ENCODE peak calls at places on chromosomes 1 and 21, in nine cellular contexts. W, I, F, L, C, U, D, E and Q are unnamed samples.

GRCh38 chr1:227370463-227371254 is 52.4 kb upstream of the CDC42BPA start:
- DNase-seq in D (peak), C (no peak), E (no peak), L (no peak), I (peak), U (no peak), W (no peak), F (peak), Q (no peak)

GRCh38 chr1:110310300-110310699 is 28.9 kb upstream of the RBM15 start:
- DNase-seq in U (no peak), I (no peak), F (no peak), W (peak), E (no peak), C (no peak), D (no peak), L (no peak), Q (no peak)

GRCh38 chr21:35775778-35776515 is 284.4 kb downstream of the SETD4 start:
- DNase-seq in D (no peak), C (no peak), F (peak), U (no peak), I (no peak), W (no peak), E (peak), L (no peak), Q (no peak)

GRCh38 chr1:18328803-18329202 is 151.9 kb upstream of the KLHDC7A start:
- DNase-seq in E (no peak), U (no peak), F (no peak), L (no peak), D (no peak), I (no peak), C (no peak), W (no peak), Q (no peak)

GRCh38 chr1:84370831-84371394 is 27.4 kb upstream of the DNASE2B start:
- DNase-seq in C (no peak), U (no peak), F (peak), D (peak), W (no peak), L (no peak), E (no peak), I (peak), Q (no peak)

GRCh38 chr1:214537872-214538473 is 13.4 kb downstream of the PTPN14 start:
- DNase-seq in W (no peak), U (no peak), F (no peak), L (no peak), E (no peak), C (no peak), D (no peak), I (no peak), Q (no peak)

GRCh38 chr1:193348126-193349045 is 162.0 kb upstream of the B3GALT2 start:
- DNase-seq in L (no peak), W (no peak), C (no peak), U (no peak), E (no peak), I (peak), F (no peak), D (peak), Q (no peak)

GRCh38 chr21:44531606-44532128 is 8.3 kb downstream of the KRTAP10-1 start:
- DNase-seq in L (no peak), W (no peak), I (no peak), F (no peak), C (peak), D (no peak), E (no peak), U (no peak), Q (no peak)

GRCh38 chr1:114152211-114153050 is 1.2 kb downstream of the SYT6 start:
- DNase-seq in W (peak), E (peak), C (peak), D (peak), L (no peak), I (peak), F (peak), U (no peak), Q (no peak)

GRCh38 chr1:156714830-156715229 is 9.4 kb upstream of the CRABP2 start:
- DNase-seq in C (no peak), U (no peak), E (no peak), F (no peak), L (no peak), I (no peak), D (no peak), W (no peak), Q (no peak)

GRCh38 chr1:88998716-88999115 is 6.3 kb upstream of the KYAT3 start:
- DNase-seq in D (peak), U (no peak), L (no peak), W (peak), I (peak), F (peak), C (no peak), E (no peak), Q (no peak)

GRCh38 chr21:29365636-29366305 is 67.0 kb downstream of the BACH1 start:
- DNase-seq in L (no peak), U (no peak), D (no peak), F (no peak), E (no peak), W (no peak), C (no peak), I (no peak), Q (no peak)

GRCh38 chr1:18414321-18414720 is 66.4 kb upstream of the KLHDC7A start:
- DNase-seq in F (no peak), L (no peak), W (no peak), E (no peak), D (no peak), U (no peak), I (no peak), C (peak), Q (no peak)

GRCh38 chr1:168252204-168252733 is 26.5 kb downstream of the SFT2D2 start:
- DNase-seq in D (no peak), I (no peak), L (no peak), C (no peak), E (no peak), W (no peak), F (no peak), U (no peak), Q (no peak)

GRCh38 chr21:42393443-42393950 is 2.4 kb downstream of the TMPRSS3 start:
- DNase-seq in W (no peak), L (no peak), D (no peak), F (no peak), E (no peak), U (no peak), I (no peak), C (no peak), Q (no peak)
- H3K27ac ChIP-seq in W (no peak), L (no peak), D (no peak), F (peak), E (no peak), U (no peak), I (no peak), C (no peak), Q (no peak)

GRCh38 chr1:221336141-221336540 is 405.7 kb downstream of the DUSP10 start:
- DNase-seq in C (no peak), I (peak), W (no peak), U (no peak), E (no peak), L (no peak), F (no peak), D (peak), Q (no peak)
- TF ChIP-seq CTCF in C (no peak), I (no peak), W (no peak), U (no peak), E (no peak), L (no peak), F (no peak), D (no peak), Q (no peak)

GRCh38 chr1:209432443-209432825 is 151.1 kb upstream of the CAMK1G start:
- DNase-seq in F (no peak), C (no peak), L (no peak), D (no peak), E (no peak), U (no peak), I (no peak), W (no peak), Q (no peak)

GRCh38 chr1:209431402-209431801 is 152.1 kb upstream of the CAMK1G start:
- DNase-seq in E (no peak), U (no peak), W (no peak), C (no peak), F (no peak), L (no peak), I (no peak), D (no peak), Q (no peak)

GRCh38 chr1:209430821-209431259 is 152.7 kb upstream of the CAMK1G start:
- DNase-seq in L (no peak), F (no peak), I (no peak), U (no peak), W (no peak), C (no peak), D (no peak), E (peak), Q (no peak)

GRCh38 chr1:209433649-209434031 is 149.9 kb upstream of the CAMK1G start:
- DNase-seq in E (peak), D (no peak), U (no peak), F (peak), I (no peak), C (no peak), L (no peak), W (no peak), Q (no peak)

GRCh38 chr1:209431813-209432442 is 151.6 kb upstream of the CAMK1G start:
- DNase-seq in W (no peak), U (no peak), C (no peak), I (no peak), E (peak), F (no peak), D (no peak), L (no peak), Q (no peak)
- H3K27ac ChIP-seq in W (no peak), U (no peak), C (no peak), I (no peak), E (peak), F (peak), D (no peak), L (no peak), Q (no peak)

GRCh38 chr21:42561742-42562141 is 48.1 kb downstream of the SLC37A1 start:
- DNase-seq in E (no peak), U (no peak), W (no peak), C (peak), D (no peak), F (no peak), I (no peak), L (no peak), Q (no peak)
- TF ChIP-seq CTCF in E (no peak), U (no peak), W (no peak), C (no peak), D (no peak), F (no peak), I (no peak), L (no peak), Q (no peak)

GRCh38 chr1:170126691-170127090 is 19.1 kb upstream of the NTMT2 start:
- DNase-seq in L (peak), C (no peak), I (peak), F (no peak), U (no peak), D (peak), E (peak), W (no peak), Q (peak)
- H3K27ac ChIP-seq in L (no peak), C (no peak), I (no peak), F (no peak), U (no peak), D (no peak), E (no peak), W (no peak), Q (no peak)